ENCODE peak calls at places on chromosome 15, in four cellular contexts. One of them, this sample, is unnamed.

GRCh38 chr15:58453931-58454793 is 22.4 kb downstream of the LIPC start:
- DNase-seq in tibial nerve: no peak
- DNase-seq in Peyer's patch: no peak
- DNase-seq in foreskin fibroblast: peak; percentile 38
- DNase-seq in this sample: peak; percentile 36

GRCh38 chr15:101031203-101031602 is 112.0 kb downstream of the LRRK1 start:
- DNase-seq in tibial nerve: no peak
- DNase-seq in foreskin fibroblast: peak; percentile 53
- DNase-seq in Peyer's patch: peak; percentile 12
- DNase-seq in this sample: no peak

GRCh38 chr15:69045810-69046209 is 31.3 kb downstream of the NOX5 start:
- DNase-seq in Peyer's patch: no peak
- DNase-seq in tibial nerve: no peak
- DNase-seq in foreskin fibroblast: peak; percentile 18
- DNase-seq in this sample: no peak

GRCh38 chr15:75170711-75171341 is 30.9 kb upstream of the C15orf39 start:
- DNase-seq in Peyer's patch: no peak
- DNase-seq in tibial nerve: no peak
- DNase-seq in foreskin fibroblast: peak; percentile 69
- DNase-seq in this sample: no peak

GRCh38 chr15:40906947-40907802 is 12.9 kb downstream of the VPS18 start:
- DNase-seq in Peyer's patch: peak; percentile 70
- DNase-seq in foreskin fibroblast: peak; percentile 63
- DNase-seq in tibial nerve: no peak
- DNase-seq in this sample: no peak

GRCh38 chr15:31440754-31441298 is 114.2 kb downstream of the KLF13 start:
- DNase-seq in tibial nerve: peak; percentile 37
- DNase-seq in foreskin fibroblast: peak; percentile 72
- DNase-seq in Peyer's patch: peak; percentile 60
- DNase-seq in this sample: peak; percentile 62

GRCh38 chr15:69751575-69751974 is 299.0 kb downstream of the RPLP1 start:
- DNase-seq in Peyer's patch: no peak
- DNase-seq in foreskin fibroblast: peak; percentile 6
- DNase-seq in tibial nerve: no peak
- DNase-seq in this sample: no peak

GRCh38 chr15:57680021-57680420 is 26.5 kb upstream of the POLR2M start:
- DNase-seq in Peyer's patch: no peak
- DNase-seq in tibial nerve: no peak
- DNase-seq in foreskin fibroblast: peak; percentile 82
- DNase-seq in this sample: no peak

GRCh38 chr15:50148362-50148963 is 29.4 kb upstream of the ATP8B4 start:
- DNase-seq in Peyer's patch: no peak
- DNase-seq in foreskin fibroblast: peak; percentile 71
- DNase-seq in tibial nerve: no peak
- DNase-seq in this sample: no peak

GRCh38 chr15:38611228-38611627 is 46.6 kb upstream of the RASGRP1 start:
- DNase-seq in tibial nerve: no peak
- DNase-seq in Peyer's patch: no peak
- DNase-seq in foreskin fibroblast: no peak
- DNase-seq in this sample: no peak

GRCh38 chr15:66016199-66016598 is 146.9 kb downstream of the RAB11A start:
- DNase-seq in Peyer's patch: no peak
- DNase-seq in tibial nerve: no peak
- DNase-seq in foreskin fibroblast: no peak
- DNase-seq in this sample: no peak

GRCh38 chr15:74800559-74801094 is 12.0 kb upstream of the LMAN1L start:
- DNase-seq in tibial nerve: no peak
- DNase-seq in foreskin fibroblast: no peak
- DNase-seq in Peyer's patch: peak; percentile 72
- DNase-seq in this sample: no peak

GRCh38 chr15:25062551-25063430 is 108.0 kb downstream of the SNRPN start:
- DNase-seq in foreskin fibroblast: no peak
- DNase-seq in tibial nerve: no peak
- DNase-seq in Peyer's patch: no peak
- DNase-seq in this sample: no peak

GRCh38 chr15:57019496-57020160 is 101.2 kb downstream of the TCF12 start:
- DNase-seq in Peyer's patch: no peak
- DNase-seq in foreskin fibroblast: peak; percentile 50
- DNase-seq in tibial nerve: no peak
- DNase-seq in this sample: no peak

GRCh38 chr15:35557544-35557943 is 11.6 kb upstream of the DPH6 start:
- DNase-seq in foreskin fibroblast: peak; percentile 87
- DNase-seq in Peyer's patch: no peak
- DNase-seq in tibial nerve: no peak
- DNase-seq in this sample: no peak

GRCh38 chr15:83581381-83581780 is 72.5 kb upstream of the ADAMTSL3 start:
- DNase-seq in tibial nerve: no peak
- DNase-seq in foreskin fibroblast: no peak
- DNase-seq in Peyer's patch: no peak
- DNase-seq in this sample: no peak

GRCh38 chr15:82135645-82136044 is 89.8 kb upstream of the MEX3B start:
- DNase-seq in tibial nerve: no peak
- DNase-seq in foreskin fibroblast: peak; percentile 57
- DNase-seq in Peyer's patch: no peak
- DNase-seq in this sample: no peak

GRCh38 chr15:98786706-98787105 is 138.4 kb downstream of the IGF1R start:
- DNase-seq in foreskin fibroblast: no peak
- DNase-seq in Peyer's patch: no peak
- DNase-seq in tibial nerve: no peak
- DNase-seq in this sample: no peak

DNA sequence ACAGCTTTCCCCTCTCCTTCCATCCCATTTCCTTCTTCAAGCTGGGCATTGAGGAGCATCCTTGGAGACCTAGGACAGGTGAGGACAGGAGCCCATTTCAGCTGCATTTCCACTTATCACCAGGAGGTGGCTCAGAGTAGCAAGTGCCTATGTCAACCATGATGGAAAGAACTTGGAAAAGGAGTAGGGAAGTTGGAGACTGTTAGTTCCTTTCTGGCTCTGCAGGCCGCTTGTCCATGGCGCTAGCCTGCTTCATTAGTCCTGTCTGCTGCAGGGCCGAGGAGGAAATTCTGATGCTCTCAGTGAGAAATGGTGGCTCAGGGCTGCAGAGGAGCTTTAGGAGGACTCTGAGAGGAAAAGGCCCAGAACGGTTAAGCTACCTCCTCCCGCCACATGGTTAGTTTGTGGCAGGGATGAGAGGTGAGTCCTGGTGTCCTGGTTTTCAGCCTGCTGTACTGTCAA is 7.0 kb upstream of the CD276 start:
- DNase-seq in tibial nerve: peak; percentile 50
- DNase-seq in Peyer's patch: peak; percentile 44
- DNase-seq in foreskin fibroblast: peak; percentile 70
- DNase-seq in this sample: no peak
- TF ChIP-seq CTCF in tibial nerve: peak; percentile 83
- TF ChIP-seq CTCF in Peyer's patch: peak; percentile 92
- TF ChIP-seq CTCF in foreskin fibroblast: peak; percentile 83
- TF ChIP-seq CTCF in this sample: peak; percentile 81

GRCh38 chr15:90203922-90204321 is 2.8 kb downstream of the SEMA4B start:
- DNase-seq in tibial nerve: no peak
- DNase-seq in foreskin fibroblast: no peak
- DNase-seq in Peyer's patch: no peak
- DNase-seq in this sample: no peak

GRCh38 chr15:90203473-90203872 is 2.3 kb downstream of the SEMA4B start:
- DNase-seq in tibial nerve: no peak
- DNase-seq in Peyer's patch: no peak
- DNase-seq in foreskin fibroblast: no peak
- DNase-seq in this sample: no peak

GRCh38 chr15:90201150-90201943 is at the start of gene SEMA4B:
- DNase-seq in foreskin fibroblast: peak; percentile 83
- DNase-seq in Peyer's patch: peak; percentile 85
- DNase-seq in tibial nerve: peak; percentile 41
- DNase-seq in this sample: peak; percentile 78

GRCh38 chr15:90201944-90202375 is 830 bp downstream of the SEMA4B start:
- DNase-seq in Peyer's patch: no peak
- DNase-seq in tibial nerve: no peak
- DNase-seq in foreskin fibroblast: peak; percentile 38
- DNase-seq in this sample: no peak

DNA sequence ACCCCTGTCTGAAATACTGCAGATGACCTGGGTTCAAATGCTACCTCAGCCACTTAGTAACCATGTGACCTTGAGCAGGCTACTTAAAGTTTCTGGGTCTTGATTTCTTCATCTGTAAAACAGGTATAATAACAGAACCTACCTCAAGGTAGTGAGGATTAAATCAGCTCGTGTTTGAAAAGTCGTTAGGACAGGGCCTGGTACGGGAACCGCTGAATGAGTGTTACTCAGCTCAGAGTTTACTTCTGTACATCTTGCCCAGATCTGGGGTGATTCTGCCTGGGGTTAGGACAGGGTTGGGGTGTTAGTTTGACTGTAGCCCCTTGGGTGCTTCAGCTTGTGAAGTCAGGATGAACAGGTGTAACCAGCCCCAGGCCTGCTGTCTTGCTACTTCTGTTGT is 1.8 kb downstream of the SEMA4B start:
- DNase-seq in foreskin fibroblast: no peak
- DNase-seq in tibial nerve: no peak
- DNase-seq in Peyer's patch: no peak
- DNase-seq in this sample: no peak
- H3K4me3 ChIP-seq in foreskin fibroblast: no peak overlapping the region
- H3K4me3 ChIP-seq in tibial nerve: no peak overlapping the region
- H3K4me3 ChIP-seq in Peyer's patch: peak overlapping the region; percentile 96
- H3K4me3 ChIP-seq in this sample: no peak overlapping the region

DNA sequence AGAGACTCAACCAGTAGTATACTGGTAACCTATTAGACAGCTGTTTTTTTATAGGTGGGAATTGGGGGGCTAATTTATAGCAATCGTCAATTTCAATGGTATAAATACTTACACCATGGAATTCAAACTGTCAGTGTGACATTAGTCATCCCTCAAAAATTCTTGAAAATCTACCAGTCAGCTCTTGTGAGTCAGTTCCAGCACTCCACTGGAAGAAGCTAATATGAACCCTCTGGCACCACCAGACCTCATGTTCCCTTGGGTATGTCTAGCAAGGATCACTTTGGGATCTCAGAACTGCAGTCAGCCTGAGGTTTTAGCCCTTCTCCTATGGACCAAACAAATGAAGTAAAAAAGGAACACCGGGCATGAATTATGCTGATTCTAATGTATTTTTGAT is 11.8 kb upstream of the UACA start:
- DNase-seq in Peyer's patch: no peak
- DNase-seq in tibial nerve: no peak
- DNase-seq in foreskin fibroblast: peak; percentile 91
- DNase-seq in this sample: no peak
- TF ChIP-seq CTCF in Peyer's patch: no peak
- TF ChIP-seq CTCF in tibial nerve: no peak
- TF ChIP-seq CTCF in foreskin fibroblast: no peak
- TF ChIP-seq CTCF in this sample: no peak

DNA sequence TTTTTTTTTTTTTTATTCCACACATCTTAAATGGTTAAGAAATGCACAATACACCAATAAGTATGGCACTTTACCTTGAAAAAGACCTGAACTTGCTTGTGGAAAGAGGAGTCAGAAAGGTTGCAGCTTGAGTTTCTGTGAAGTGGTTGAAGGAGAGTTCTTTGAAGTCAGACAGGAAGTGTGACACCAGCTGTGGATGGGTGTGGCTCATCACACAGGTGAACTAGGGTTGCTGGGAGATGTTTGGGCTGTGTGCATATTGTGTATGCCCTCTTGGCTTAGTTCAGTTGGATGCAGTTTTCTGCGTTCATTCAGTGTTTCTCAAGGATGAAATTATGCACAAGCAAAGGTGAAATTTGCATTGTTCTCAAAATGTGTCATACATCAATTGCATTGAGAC is 6.3 kb downstream of the AEN start:
- DNase-seq in tibial nerve: no peak
- DNase-seq in Peyer's patch: peak; percentile 92
- DNase-seq in foreskin fibroblast: no peak
- DNase-seq in this sample: no peak
- H3K4me3 ChIP-seq in tibial nerve: no peak overlapping the region
- H3K4me3 ChIP-seq in Peyer's patch: no peak overlapping the region
- H3K4me3 ChIP-seq in foreskin fibroblast: no peak overlapping the region
- H3K4me3 ChIP-seq in this sample: no peak overlapping the region

GRCh38 chr15:42083916-42084315 is 10.4 kb downstream of the PLA2G4D start:
- DNase-seq in tibial nerve: no peak
- DNase-seq in Peyer's patch: no peak
- DNase-seq in foreskin fibroblast: no peak
- DNase-seq in this sample: no peak
- TF ChIP-seq CTCF in tibial nerve: no peak
- TF ChIP-seq CTCF in Peyer's patch: no peak
- TF ChIP-seq CTCF in foreskin fibroblast: no peak
- TF ChIP-seq CTCF in this sample: no peak

GRCh38 chr15:52427804-52428203 is 100.9 kb downstream of the MYO5A start:
- DNase-seq in tibial nerve: no peak
- DNase-seq in Peyer's patch: no peak
- DNase-seq in foreskin fibroblast: peak; percentile 88
- DNase-seq in this sample: no peak

GRCh38 chr15:52424856-52425431 is 103.7 kb downstream of the MYO5A start:
- DNase-seq in foreskin fibroblast: peak; percentile 40
- DNase-seq in Peyer's patch: no peak
- DNase-seq in tibial nerve: no peak
- DNase-seq in this sample: no peak

GRCh38 chr15:52423852-52424251 is 104.8 kb downstream of the MYO5A start:
- DNase-seq in Peyer's patch: no peak
- DNase-seq in foreskin fibroblast: no peak
- DNase-seq in tibial nerve: no peak
- DNase-seq in this sample: no peak

GRCh38 chr15:52428297-52428696 is 100.4 kb downstream of the MYO5A start:
- DNase-seq in tibial nerve: no peak
- DNase-seq in Peyer's patch: no peak
- DNase-seq in foreskin fibroblast: peak; percentile 67
- DNase-seq in this sample: no peak
- H3K4me3 ChIP-seq in tibial nerve: no peak overlapping the region
- H3K4me3 ChIP-seq in Peyer's patch: no peak overlapping the region
- H3K4me3 ChIP-seq in foreskin fibroblast: no peak overlapping the region
- H3K4me3 ChIP-seq in this sample: no peak overlapping the region

DNA sequence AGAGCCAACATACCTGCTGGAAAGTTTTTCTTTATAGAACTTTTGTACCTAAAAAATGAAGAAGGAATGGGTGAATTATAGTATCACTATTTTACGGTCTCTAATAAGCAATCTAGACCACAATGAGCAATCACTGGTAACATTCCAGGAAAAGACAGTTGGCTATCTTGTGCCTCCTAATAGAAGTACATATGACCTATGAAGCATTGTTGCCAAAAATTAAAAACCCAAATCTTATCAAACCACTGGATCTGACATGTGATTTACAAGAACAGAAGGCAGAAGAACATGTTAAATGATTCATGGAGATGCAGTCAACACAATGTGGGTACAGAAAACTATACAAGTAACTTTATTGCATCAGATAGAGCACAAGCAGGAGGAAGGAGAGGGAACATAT is 14.5 kb upstream of the HYKK start:
- DNase-seq in tibial nerve: no peak
- DNase-seq in foreskin fibroblast: no peak
- DNase-seq in Peyer's patch: no peak
- DNase-seq in this sample: no peak
- TF ChIP-seq CTCF in tibial nerve: no peak
- TF ChIP-seq CTCF in foreskin fibroblast: no peak
- TF ChIP-seq CTCF in Peyer's patch: no peak
- TF ChIP-seq CTCF in this sample: no peak

This sample was measured in GM06990.